ENCODE peak calls at places on chromosomes 3 and 15, in seven cellular contexts. One of them, this sample, is unnamed.

GRCh38 chr3:71578045-71578730 is 5.3 kb downstream of the FOXP1 start:
- DNase-seq in uterus: no peak
- DNase-seq in upper lobe of right lung: no peak
- DNase-seq in astrocyte of the cerebellum: no peak
- DNase-seq in astrocyte of the spinal cord: no peak
- DNase-seq in endodermal cell: no peak
- DNase-seq in lower leg skin: no peak
- DNase-seq in this sample: no peak

GRCh38 chr3:171606151-171606751 is 146.0 kb upstream of the TNIK start:
- DNase-seq in uterus: no peak
- DNase-seq in upper lobe of right lung: no peak
- DNase-seq in astrocyte of the cerebellum: no peak
- DNase-seq in astrocyte of the spinal cord: no peak
- DNase-seq in endodermal cell: no peak
- DNase-seq in lower leg skin: no peak
- DNase-seq in this sample: no peak

GRCh38 chr3:159994182-159994581 is 5.5 kb downstream of the IL12A start:
- DNase-seq in uterus: no peak
- DNase-seq in upper lobe of right lung: no peak
- DNase-seq in astrocyte of the cerebellum: no peak
- DNase-seq in astrocyte of the spinal cord: no peak
- DNase-seq in endodermal cell: no peak
- DNase-seq in lower leg skin: no peak
- DNase-seq in this sample: no peak

GRCh38 chr3:4720316-4721075 is 227.3 kb downstream of the ITPR1 start:
- DNase-seq in uterus: peak
- DNase-seq in upper lobe of right lung: no peak
- DNase-seq in astrocyte of the cerebellum: peak
- DNase-seq in astrocyte of the spinal cord: peak
- DNase-seq in endodermal cell: peak
- DNase-seq in lower leg skin: peak
- DNase-seq in this sample: peak

GRCh38 chr3:51371943-51372557 is 13.0 kb upstream of the MANF start:
- DNase-seq in uterus: no peak
- DNase-seq in upper lobe of right lung: no peak
- DNase-seq in astrocyte of the cerebellum: peak
- DNase-seq in astrocyte of the spinal cord: peak
- DNase-seq in endodermal cell: peak
- DNase-seq in lower leg skin: no peak
- DNase-seq in this sample: peak

GRCh38 chr15:48855501-48856440 is 22.2 kb upstream of the EID1 start:
- DNase-seq in uterus: peak
- DNase-seq in upper lobe of right lung: no peak
- DNase-seq in astrocyte of the cerebellum: peak
- DNase-seq in astrocyte of the spinal cord: peak
- DNase-seq in endodermal cell: peak
- DNase-seq in lower leg skin: no peak
- DNase-seq in this sample: no peak

GRCh38 chr3:197599089-197599765 is 43.5 kb upstream of the BDH1 start:
- DNase-seq in uterus: peak
- DNase-seq in upper lobe of right lung: peak
- DNase-seq in astrocyte of the cerebellum: peak
- DNase-seq in astrocyte of the spinal cord: peak
- DNase-seq in endodermal cell: peak
- DNase-seq in lower leg skin: peak
- DNase-seq in this sample: peak

GRCh38 chr3:49278548-49278947 is 1.5 kb upstream of the C3orf62 start:
- DNase-seq in uterus: no peak
- DNase-seq in upper lobe of right lung: no peak
- DNase-seq in astrocyte of the cerebellum: no peak
- DNase-seq in astrocyte of the spinal cord: no peak
- DNase-seq in endodermal cell: no peak
- DNase-seq in lower leg skin: no peak
- DNase-seq in this sample: no peak

GRCh38 chr3:101900316-101900715 is 51.0 kb downstream of the NFKBIZ start:
- DNase-seq in uterus: no peak
- DNase-seq in upper lobe of right lung: no peak
- DNase-seq in astrocyte of the cerebellum: no peak
- DNase-seq in astrocyte of the spinal cord: no peak
- DNase-seq in endodermal cell: no peak
- DNase-seq in lower leg skin: no peak
- DNase-seq in this sample: no peak

GRCh38 chr3:114078126-114078525 is 21.6 kb downstream of the QTRT2 start:
- DNase-seq in uterus: no peak
- DNase-seq in upper lobe of right lung: no peak
- DNase-seq in astrocyte of the cerebellum: no peak
- DNase-seq in astrocyte of the spinal cord: no peak
- DNase-seq in endodermal cell: no peak
- DNase-seq in lower leg skin: no peak
- DNase-seq in this sample: no peak

GRCh38 chr3:188266581-188267274 is 112.8 kb downstream of the LPP start:
- DNase-seq in uterus: peak
- DNase-seq in upper lobe of right lung: peak
- DNase-seq in astrocyte of the cerebellum: no peak
- DNase-seq in astrocyte of the spinal cord: peak
- DNase-seq in endodermal cell: no peak
- DNase-seq in lower leg skin: peak
- DNase-seq in this sample: no peak

GRCh38 chr15:50134524-50135024 is 15.5 kb upstream of the ATP8B4 start:
- DNase-seq in uterus: no peak
- DNase-seq in upper lobe of right lung: no peak
- DNase-seq in astrocyte of the cerebellum: peak
- DNase-seq in astrocyte of the spinal cord: peak
- DNase-seq in endodermal cell: no peak
- DNase-seq in lower leg skin: no peak
- DNase-seq in this sample: peak

GRCh38 chr3:69085543-69086132 is 901 bp downstream of the ARL6IP5 start:
- DNase-seq in uterus: peak
- DNase-seq in upper lobe of right lung: peak
- DNase-seq in astrocyte of the cerebellum: no peak
- DNase-seq in astrocyte of the spinal cord: no peak
- DNase-seq in endodermal cell: peak
- DNase-seq in lower leg skin: no peak
- DNase-seq in this sample: no peak

GRCh38 chr3:137669519-137670060 is 94.5 kb upstream of the SOX14 start:
- DNase-seq in uterus: no peak
- DNase-seq in upper lobe of right lung: no peak
- DNase-seq in astrocyte of the cerebellum: no peak
- DNase-seq in astrocyte of the spinal cord: no peak
- DNase-seq in endodermal cell: no peak
- DNase-seq in lower leg skin: no peak
- DNase-seq in this sample: no peak

GRCh38 chr3:65439641-65440040 is 599.1 kb downstream of the MAGI1 start:
- DNase-seq in uterus: peak
- DNase-seq in upper lobe of right lung: no peak
- DNase-seq in astrocyte of the cerebellum: peak
- DNase-seq in astrocyte of the spinal cord: peak
- DNase-seq in endodermal cell: peak
- DNase-seq in lower leg skin: no peak
- DNase-seq in this sample: no peak

GRCh38 chr3:70120360-70120966 is 120.9 kb downstream of the SAMMSON start:
- DNase-seq in uterus: peak
- DNase-seq in upper lobe of right lung: peak
- DNase-seq in astrocyte of the cerebellum: peak
- DNase-seq in astrocyte of the spinal cord: peak
- DNase-seq in endodermal cell: peak
- DNase-seq in lower leg skin: peak
- DNase-seq in this sample: peak

GRCh38 chr15:99341786-99342185 is 90.5 kb downstream of the LRRC28 start:
- DNase-seq in uterus: no peak
- DNase-seq in upper lobe of right lung: no peak
- DNase-seq in astrocyte of the cerebellum: no peak
- DNase-seq in astrocyte of the spinal cord: no peak
- DNase-seq in endodermal cell: no peak
- DNase-seq in lower leg skin: no peak
- DNase-seq in this sample: no peak
- TF ChIP-seq CTCF in uterus: no peak
- TF ChIP-seq CTCF in upper lobe of right lung: no peak
- TF ChIP-seq CTCF in astrocyte of the cerebellum: no peak
- TF ChIP-seq CTCF in astrocyte of the spinal cord: no peak
- TF ChIP-seq CTCF in endodermal cell: no peak
- TF ChIP-seq CTCF in lower leg skin: no peak
- TF ChIP-seq CTCF in this sample: no peak

GRCh38 chr3:43997788-43998373 is 243.8 kb upstream of the TOPAZ1 start:
- DNase-seq in uterus: no peak
- DNase-seq in upper lobe of right lung: no peak
- DNase-seq in astrocyte of the cerebellum: no peak
- DNase-seq in astrocyte of the spinal cord: peak
- DNase-seq in endodermal cell: peak
- DNase-seq in lower leg skin: no peak
- DNase-seq in this sample: no peak

GRCh38 chr3:43995929-43996378 is 245.7 kb upstream of the TOPAZ1 start:
- DNase-seq in uterus: no peak
- DNase-seq in upper lobe of right lung: no peak
- DNase-seq in astrocyte of the cerebellum: no peak
- DNase-seq in astrocyte of the spinal cord: no peak
- DNase-seq in endodermal cell: no peak
- DNase-seq in lower leg skin: no peak
- DNase-seq in this sample: no peak

GRCh38 chr3:43996379-43997301 is 245.0 kb upstream of the TOPAZ1 start:
- DNase-seq in uterus: no peak
- DNase-seq in upper lobe of right lung: peak
- DNase-seq in astrocyte of the cerebellum: peak
- DNase-seq in astrocyte of the spinal cord: peak
- DNase-seq in endodermal cell: peak
- DNase-seq in lower leg skin: no peak
- DNase-seq in this sample: no peak

GRCh38 chr3:43995078-43995928 is 246.4 kb upstream of the TOPAZ1 start:
- DNase-seq in uterus: no peak
- DNase-seq in upper lobe of right lung: no peak
- DNase-seq in astrocyte of the cerebellum: no peak
- DNase-seq in astrocyte of the spinal cord: peak
- DNase-seq in endodermal cell: peak
- DNase-seq in lower leg skin: no peak
- DNase-seq in this sample: no peak

DNA sequence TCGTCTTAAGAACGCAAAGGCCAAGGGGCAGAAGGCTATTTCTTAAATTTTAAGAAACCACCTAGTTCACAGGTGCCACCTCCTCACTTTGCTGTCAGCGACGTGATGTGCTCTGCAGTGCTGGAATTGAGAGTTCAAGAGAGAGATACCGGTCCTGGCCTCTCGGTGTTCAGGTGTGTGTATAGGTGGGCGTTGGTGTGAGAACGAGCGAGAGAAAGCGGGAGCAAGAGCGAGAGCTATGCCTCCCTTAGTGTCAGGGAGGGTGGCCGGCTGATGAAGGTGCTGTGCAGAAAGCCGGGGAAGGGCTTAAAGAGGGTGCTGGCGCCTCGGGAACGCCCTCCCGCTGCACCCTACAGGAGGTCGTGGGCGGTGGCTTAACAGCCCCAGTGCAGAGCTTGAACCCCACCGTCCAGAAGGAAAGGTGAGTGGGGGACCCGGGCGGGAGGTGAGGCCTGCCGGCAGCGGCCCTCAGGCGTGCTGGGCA is 247.1 kb upstream of the TOPAZ1 start:
- DNase-seq in uterus: no peak
- DNase-seq in upper lobe of right lung: no peak
- DNase-seq in astrocyte of the cerebellum: no peak
- DNase-seq in astrocyte of the spinal cord: no peak
- DNase-seq in endodermal cell: peak
- DNase-seq in lower leg skin: no peak
- DNase-seq in this sample: no peak
- H3K4me3 ChIP-seq in uterus: no peak
- H3K4me3 ChIP-seq in upper lobe of right lung: peak
- H3K4me3 ChIP-seq in astrocyte of the cerebellum: peak
- H3K4me3 ChIP-seq in astrocyte of the spinal cord: peak
- H3K4me3 ChIP-seq in endodermal cell: no peak
- H3K4me3 ChIP-seq in lower leg skin: no peak
- H3K4me3 ChIP-seq in this sample: peak

GRCh38 chr3:46500631-46501377 is 3.0 kb downstream of the RTP3 start:
- DNase-seq in uterus: no peak
- DNase-seq in upper lobe of right lung: no peak
- DNase-seq in astrocyte of the cerebellum: peak
- DNase-seq in astrocyte of the spinal cord: peak
- DNase-seq in endodermal cell: no peak
- DNase-seq in lower leg skin: no peak
- DNase-seq in this sample: peak

GRCh38 chr3:46498916-46499519 is 1.2 kb downstream of the RTP3 start:
- DNase-seq in uterus: no peak
- DNase-seq in upper lobe of right lung: no peak
- DNase-seq in astrocyte of the cerebellum: no peak
- DNase-seq in astrocyte of the spinal cord: no peak
- DNase-seq in endodermal cell: no peak
- DNase-seq in lower leg skin: no peak
- DNase-seq in this sample: no peak

GRCh38 chr3:46495901-46496456 is 1.8 kb upstream of the RTP3 start:
- DNase-seq in uterus: no peak
- DNase-seq in upper lobe of right lung: no peak
- DNase-seq in astrocyte of the cerebellum: no peak
- DNase-seq in astrocyte of the spinal cord: peak
- DNase-seq in endodermal cell: no peak
- DNase-seq in lower leg skin: no peak
- DNase-seq in this sample: no peak

GRCh38 chr3:46497556-46498265 is at the start of gene RTP3:
- DNase-seq in uterus: no peak
- DNase-seq in upper lobe of right lung: no peak
- DNase-seq in astrocyte of the cerebellum: no peak
- DNase-seq in astrocyte of the spinal cord: no peak
- DNase-seq in endodermal cell: no peak
- DNase-seq in lower leg skin: no peak
- DNase-seq in this sample: no peak

DNA sequence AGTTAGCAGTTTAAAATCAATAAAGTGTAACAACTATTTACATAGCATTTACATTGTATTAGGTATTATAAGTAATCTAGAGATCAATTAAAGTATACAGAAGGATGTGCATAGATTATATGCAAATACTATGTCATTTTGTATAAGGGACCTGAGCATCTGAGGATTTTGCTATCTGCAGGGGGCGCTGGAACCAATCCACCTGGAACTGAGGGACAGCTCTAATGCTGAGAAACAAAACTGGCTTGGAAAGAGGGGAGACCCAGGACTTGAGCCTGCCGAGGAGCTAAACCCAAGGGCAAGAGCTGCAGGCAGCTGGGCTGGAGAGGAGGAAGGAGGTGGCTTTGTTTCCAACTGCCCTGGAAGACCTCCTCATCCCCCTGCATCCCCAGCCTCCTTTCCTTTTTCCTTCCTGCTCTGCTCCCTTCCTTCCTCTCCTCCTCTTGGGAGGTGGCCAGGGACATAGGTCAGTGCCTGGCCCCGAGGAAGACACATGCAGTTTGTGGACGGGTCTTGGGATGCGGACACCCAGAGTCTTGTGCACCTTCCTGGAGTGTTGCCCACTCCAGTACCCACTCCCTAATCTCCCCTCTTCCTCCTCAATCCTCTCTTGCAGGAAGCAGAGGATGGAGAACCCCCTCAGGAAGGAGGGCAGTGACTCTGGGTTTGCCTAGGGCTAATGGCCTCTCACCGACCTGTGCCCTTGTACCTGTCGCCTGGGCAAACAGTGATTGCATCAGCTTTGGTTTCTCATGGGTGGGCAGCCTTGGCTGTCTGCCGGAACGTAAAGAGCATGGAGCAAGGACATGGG is 826 bp upstream of the RTP3 start:
- DNase-seq in uterus: no peak
- DNase-seq in upper lobe of right lung: no peak
- DNase-seq in astrocyte of the cerebellum: no peak
- DNase-seq in astrocyte of the spinal cord: no peak
- DNase-seq in endodermal cell: peak
- DNase-seq in lower leg skin: no peak
- DNase-seq in this sample: no peak
- TF ChIP-seq CTCF in uterus: no peak
- TF ChIP-seq CTCF in upper lobe of right lung: peak
- TF ChIP-seq CTCF in astrocyte of the cerebellum: peak
- TF ChIP-seq CTCF in astrocyte of the spinal cord: peak
- TF ChIP-seq CTCF in endodermal cell: peak
- TF ChIP-seq CTCF in lower leg skin: no peak
- TF ChIP-seq CTCF in this sample: peak

GRCh38 chr3:15556512-15556911 is 35.0 kb upstream of the COLQ start:
- DNase-seq in uterus: no peak
- DNase-seq in upper lobe of right lung: no peak
- DNase-seq in astrocyte of the cerebellum: no peak
- DNase-seq in astrocyte of the spinal cord: no peak
- DNase-seq in endodermal cell: no peak
- DNase-seq in lower leg skin: no peak
- DNase-seq in this sample: no peak
- H3K4me3 ChIP-seq in uterus: no peak
- H3K4me3 ChIP-seq in upper lobe of right lung: no peak
- H3K4me3 ChIP-seq in astrocyte of the cerebellum: no peak
- H3K4me3 ChIP-seq in astrocyte of the spinal cord: no peak
- H3K4me3 ChIP-seq in endodermal cell: no peak
- H3K4me3 ChIP-seq in lower leg skin: no peak
- H3K4me3 ChIP-seq in this sample: no peak